ENCODE peak calls at places on chromosomes 7 and 10, in eight cellular contexts. K is endothelial cell of umbilical vein; N is CD4-positive, CD25-positive, alpha-beta regulatory T cell; Y is H7; J is stimulated activated naive CD8-positive, alpha-beta T cell treated with anti-CD3 and anti-CD28 coated beads, Interleukin-15, amount 100 ng/mL, for 72 hours; D is stimulated activated CD4-positive, alpha-beta T cell treated with anti-CD3 and anti-CD28 coated beads, Interleukin-1b, Interleukin-23, amount 100 ng/mL, for 4 hours; F is body of pancreas; W is activated CD4-positive, alpha-beta T cell treated with anti-CD3 and anti-CD28 coated beads, Interleukin-2, amount 50 U/mL, for 24 hours. R is an unnamed sample.

GRCh38 chr7:70694357-70694908 is 437.5 kb upstream of the GALNT17 start:
- DNase-seq in D (no peak), F (peak; percentile 46), N (no peak), K (no peak), Y (peak; percentile 82), J (no peak), W (no peak), R (no peak)

GRCh38 chr7:65302883-65303282 is 70.8 kb upstream of the ZNF92 start:
- DNase-seq in Y (no peak), N (no peak), J (no peak), K (no peak), F (no peak), W (no peak), D (no peak), R (no peak)

GRCh38 chr7:30184804-30185487 is 50.2 kb downstream of the MTURN start:
- DNase-seq in W (no peak), D (no peak), J (no peak), Y (no peak), F (peak; percentile 89), N (no peak), K (no peak), R (peak; percentile 82)

GRCh38 chr7:31487476-31487875 is 26.4 kb upstream of the ITPRID1 start:
- DNase-seq in Y (no peak), F (no peak), J (no peak), K (no peak), N (no peak), D (no peak), W (no peak), R (no peak)

GRCh38 chr7:43650457-43651052 is 67.6 kb downstream of the STK17A start:
- DNase-seq in D (no peak), N (peak; percentile 26), W (no peak), J (no peak), Y (no peak), K (peak; percentile 80), F (no peak), R (no peak)

GRCh38 chr7:121328508-121329459 is at the start of gene WNT16:
- DNase-seq in K (no peak), F (no peak), N (no peak), W (no peak), J (no peak), D (no peak), Y (peak; percentile 91), R (no peak)

GRCh38 chr7:3064077-3064476 is 20.4 kb upstream of the CARD11 start:
- DNase-seq in J (peak; percentile 57), D (no peak), Y (no peak), N (no peak), W (no peak), K (no peak), F (no peak), R (no peak)

GRCh38 chr10:11058965-11059364 is 41.3 kb downstream of the CELF2 start:
- DNase-seq in N (no peak), J (no peak), D (no peak), W (no peak), F (no peak), Y (no peak), K (no peak), R (no peak)

GRCh38 chr10:15344876-15345285 is 26.2 kb downstream of the FAM171A1 start:
- DNase-seq in F (peak; percentile 29), N (no peak), Y (no peak), W (no peak), K (peak; percentile 86), J (no peak), D (no peak), R (no peak)

GRCh38 chr7:142771353-142771723 is 568 bp downstream of the PRSS2 start:
- DNase-seq in F (no peak), K (no peak), Y (no peak), N (peak; percentile 0), W (no peak), J (no peak), D (no peak), R (no peak)

GRCh38 chr10:15877836-15878576 is 17.7 kb upstream of the MINDY3 start:
- DNase-seq in F (peak; percentile 32), J (no peak), Y (no peak), W (no peak), K (no peak), N (no peak), D (no peak), R (no peak)

GRCh38 chr7:44131173-44132009 is 8.0 kb upstream of the POLD2 start:
- DNase-seq in J (no peak), F (peak; percentile 51), W (no peak), N (no peak), Y (peak; percentile 76), D (no peak), K (no peak), R (no peak)

GRCh38 chr10:103841519-103841918 is 13.9 kb downstream of the SH3PXD2A start:
- DNase-seq in W (no peak), F (no peak), J (no peak), K (no peak), D (no peak), N (no peak), Y (no peak), R (no peak)

GRCh38 chr10:124109261-124109660 is 15.9 kb upstream of the CHST15 start:
- DNase-seq in D (no peak), Y (no peak), N (no peak), J (no peak), K (no peak), W (no peak), F (no peak), R (no peak)

GRCh38 chr10:100811752-100812750 is 66.7 kb downstream of the PAX2 start:
- DNase-seq in W (no peak), F (no peak), D (no peak), N (no peak), Y (no peak), K (no peak), J (no peak), R (no peak)

GRCh38 chr7:141660259-141660658 is 41.7 kb downstream of the DENND11 start:
- DNase-seq in W (no peak), D (no peak), N (peak; percentile 58), K (peak; percentile 87), Y (no peak), F (no peak), J (no peak), R (no peak)

GRCh38 chr10:125448596-125448995 is 234.4 kb downstream of the TEX36 start:
- DNase-seq in J (no peak), N (no peak), F (peak; percentile 48), K (peak; percentile 23), Y (peak; percentile 74), W (no peak), D (no peak), R (no peak)

GRCh38 chr7:101950450-101951119 is 133.2 kb downstream of the CUX1 start:
- DNase-seq in D (no peak), Y (peak; percentile 76), F (no peak), K (peak; percentile 62), N (no peak), J (no peak), W (no peak), R (no peak)

GRCh38 chr7:50792342-50793114 is 9.8 kb upstream of the GRB10 start:
- DNase-seq in W (no peak), J (no peak), F (peak; percentile 57), N (no peak), K (peak; percentile 40), Y (peak; percentile 86), D (no peak), R (peak; percentile 24)

GRCh38 chr7:110065112-110065511 is 1025.8 kb upstream of the LRRN3 start:
- DNase-seq in Y (no peak), J (no peak), K (no peak), W (no peak), D (no peak), N (no peak), F (no peak), R (no peak)

GRCh38 chr10:115706482-115707076 is 566.4 kb downstream of the GFRA1 start:
- DNase-seq in F (no peak), K (peak; percentile 26), Y (no peak), N (peak; percentile 1), J (no peak), W (no peak), D (no peak), R (no peak)

GRCh38 chr10:3226960-3227724 is 54.6 kb upstream of the PITRM1 start:
- DNase-seq in J (no peak), K (no peak), D (no peak), N (no peak), F (no peak), W (no peak), Y (no peak), R (no peak)

GRCh38 chr7:92179393-92179924 is 517 bp upstream of the LRRD1 start:
- DNase-seq in N (no peak), J (no peak), Y (peak; percentile 12), W (no peak), F (peak; percentile 12), D (no peak), K (no peak), R (no peak)

GRCh38 chr7:148540041-148540738 is 50.4 kb upstream of the C7orf33 start:
- DNase-seq in D (no peak), K (no peak), J (no peak), Y (peak; percentile 20), W (no peak), F (peak; percentile 15), N (no peak), R (no peak)

R was measured in gastrocnemius medialis.